ENCODE peak calls at places on chromosomes 11 and 22, in ten cellular contexts. One of them, this sample, is unnamed.

GRCh38 chr22:46079861-46080821 is 70.2 kb upstream of the PPARA start:
- DNase-seq in Caki2: peak; percentile 99
- DNase-seq in activated naive CD8-positive, alpha-beta T cell treated with anti-CD3 and anti-CD28 coated beads for 36 hours: no peak
- DNase-seq in ecto neural progenitor cell: no peak
- DNase-seq in mammary epithelial cell: peak; percentile 95
- DNase-seq in M059J: peak; percentile 82
- DNase-seq in RWPE1: peak; percentile 52
- DNase-seq in cardiac muscle cell: no peak
- DNase-seq in NCI-H1417: peak; percentile 23
- DNase-seq in activated gamma-delta T cell treated with Interleukin-2 at 50 U/mL for 16 hours: no peak
- DNase-seq in this sample: no peak

GRCh38 chr11:63574856-63575602 is 11.8 kb upstream of the PLAAT2 start:
- DNase-seq in Caki2: no peak
- DNase-seq in activated naive CD8-positive, alpha-beta T cell treated with anti-CD3 and anti-CD28 coated beads for 36 hours: no peak
- DNase-seq in ecto neural progenitor cell: no peak
- DNase-seq in mammary epithelial cell: no peak
- DNase-seq in M059J: no peak
- DNase-seq in RWPE1: no peak
- DNase-seq in cardiac muscle cell: peak; percentile 66
- DNase-seq in NCI-H1417: no peak
- DNase-seq in activated gamma-delta T cell treated with Interleukin-2 at 50 U/mL for 16 hours: no peak
- DNase-seq in this sample: no peak

GRCh38 chr11:74754507-74755255 is 6.0 kb downstream of the RNF169 start:
- DNase-seq in Caki2: peak; percentile 64
- DNase-seq in activated naive CD8-positive, alpha-beta T cell treated with anti-CD3 and anti-CD28 coated beads for 36 hours: no peak
- DNase-seq in ecto neural progenitor cell: no peak
- DNase-seq in mammary epithelial cell: peak; percentile 91
- DNase-seq in M059J: peak; percentile 89
- DNase-seq in RWPE1: peak; percentile 87
- DNase-seq in cardiac muscle cell: peak; percentile 80
- DNase-seq in NCI-H1417: no peak
- DNase-seq in activated gamma-delta T cell treated with Interleukin-2 at 50 U/mL for 16 hours: no peak
- DNase-seq in this sample: peak; percentile 95

GRCh38 chr11:71484248-71485062 is 31.5 kb downstream of the NADSYN1 start:
- DNase-seq in Caki2: no peak
- DNase-seq in activated naive CD8-positive, alpha-beta T cell treated with anti-CD3 and anti-CD28 coated beads for 36 hours: no peak
- DNase-seq in ecto neural progenitor cell: no peak
- DNase-seq in mammary epithelial cell: no peak
- DNase-seq in M059J: no peak
- DNase-seq in RWPE1: no peak
- DNase-seq in cardiac muscle cell: no peak
- DNase-seq in NCI-H1417: no peak
- DNase-seq in activated gamma-delta T cell treated with Interleukin-2 at 50 U/mL for 16 hours: no peak
- DNase-seq in this sample: no peak

GRCh38 chr22:25882366-25882765 is 140.4 kb downstream of the MYO18B start:
- DNase-seq in Caki2: no peak
- DNase-seq in activated naive CD8-positive, alpha-beta T cell treated with anti-CD3 and anti-CD28 coated beads for 36 hours: no peak
- DNase-seq in ecto neural progenitor cell: no peak
- DNase-seq in mammary epithelial cell: no peak
- DNase-seq in M059J: no peak
- DNase-seq in RWPE1: no peak
- DNase-seq in cardiac muscle cell: no peak
- DNase-seq in NCI-H1417: no peak
- DNase-seq in activated gamma-delta T cell treated with Interleukin-2 at 50 U/mL for 16 hours: no peak
- DNase-seq in this sample: no peak

GRCh38 chr11:14258177-14258935 is 100.6 kb downstream of the RRAS2 start:
- DNase-seq in Caki2: peak; percentile 40
- DNase-seq in activated naive CD8-positive, alpha-beta T cell treated with anti-CD3 and anti-CD28 coated beads for 36 hours: no peak
- DNase-seq in ecto neural progenitor cell: no peak
- DNase-seq in mammary epithelial cell: peak; percentile 29
- DNase-seq in M059J: peak; percentile 67
- DNase-seq in RWPE1: peak; percentile 83
- DNase-seq in cardiac muscle cell: peak; percentile 40
- DNase-seq in NCI-H1417: no peak
- DNase-seq in activated gamma-delta T cell treated with Interleukin-2 at 50 U/mL for 16 hours: no peak
- DNase-seq in this sample: peak; percentile 55

GRCh38 chr11:68471360-68472340 is 11.1 kb downstream of the PPP6R3 start:
- DNase-seq in Caki2: no peak
- DNase-seq in activated naive CD8-positive, alpha-beta T cell treated with anti-CD3 and anti-CD28 coated beads for 36 hours: peak; percentile 65
- DNase-seq in ecto neural progenitor cell: no peak
- DNase-seq in mammary epithelial cell: peak; percentile 87
- DNase-seq in M059J: peak; percentile 94
- DNase-seq in RWPE1: no peak
- DNase-seq in cardiac muscle cell: peak; percentile 95
- DNase-seq in NCI-H1417: no peak
- DNase-seq in activated gamma-delta T cell treated with Interleukin-2 at 50 U/mL for 16 hours: peak; percentile 32
- DNase-seq in this sample: no peak

GRCh38 chr22:40703174-40703573 is 23.9 kb downstream of the MCHR1 start:
- DNase-seq in Caki2: peak; percentile 47
- DNase-seq in activated naive CD8-positive, alpha-beta T cell treated with anti-CD3 and anti-CD28 coated beads for 36 hours: no peak
- DNase-seq in ecto neural progenitor cell: no peak
- DNase-seq in mammary epithelial cell: no peak
- DNase-seq in M059J: no peak
- DNase-seq in RWPE1: no peak
- DNase-seq in cardiac muscle cell: no peak
- DNase-seq in NCI-H1417: no peak
- DNase-seq in activated gamma-delta T cell treated with Interleukin-2 at 50 U/mL for 16 hours: no peak
- DNase-seq in this sample: no peak

GRCh38 chr11:22808559-22809197 is 20.9 kb downstream of the SVIP start:
- DNase-seq in Caki2: no peak
- DNase-seq in activated naive CD8-positive, alpha-beta T cell treated with anti-CD3 and anti-CD28 coated beads for 36 hours: no peak
- DNase-seq in ecto neural progenitor cell: no peak
- DNase-seq in mammary epithelial cell: no peak
- DNase-seq in M059J: no peak
- DNase-seq in RWPE1: no peak
- DNase-seq in cardiac muscle cell: peak; percentile 38
- DNase-seq in NCI-H1417: no peak
- DNase-seq in activated gamma-delta T cell treated with Interleukin-2 at 50 U/mL for 16 hours: no peak
- DNase-seq in this sample: no peak

GRCh38 chr11:75508051-75508561 is 17.6 kb downstream of the GDPD5 start:
- DNase-seq in Caki2: no peak
- DNase-seq in activated naive CD8-positive, alpha-beta T cell treated with anti-CD3 and anti-CD28 coated beads for 36 hours: no peak
- DNase-seq in ecto neural progenitor cell: no peak
- DNase-seq in mammary epithelial cell: no peak
- DNase-seq in M059J: no peak
- DNase-seq in RWPE1: no peak
- DNase-seq in cardiac muscle cell: no peak
- DNase-seq in NCI-H1417: no peak
- DNase-seq in activated gamma-delta T cell treated with Interleukin-2 at 50 U/mL for 16 hours: peak; percentile 52
- DNase-seq in this sample: no peak

GRCh38 chr22:48953830-48954229 is 873.8 kb downstream of the BRD1 start:
- DNase-seq in Caki2: no peak
- DNase-seq in activated naive CD8-positive, alpha-beta T cell treated with anti-CD3 and anti-CD28 coated beads for 36 hours: no peak
- DNase-seq in ecto neural progenitor cell: no peak
- DNase-seq in mammary epithelial cell: no peak
- DNase-seq in M059J: no peak
- DNase-seq in RWPE1: no peak
- DNase-seq in cardiac muscle cell: no peak
- DNase-seq in NCI-H1417: no peak
- DNase-seq in activated gamma-delta T cell treated with Interleukin-2 at 50 U/mL for 16 hours: no peak
- DNase-seq in this sample: no peak

GRCh38 chr22:46143491-46144147 is 6.7 kb upstream of the PPARA start:
- DNase-seq in Caki2: no peak
- DNase-seq in activated naive CD8-positive, alpha-beta T cell treated with anti-CD3 and anti-CD28 coated beads for 36 hours: no peak
- DNase-seq in ecto neural progenitor cell: no peak
- DNase-seq in mammary epithelial cell: no peak
- DNase-seq in M059J: no peak
- DNase-seq in RWPE1: no peak
- DNase-seq in cardiac muscle cell: no peak
- DNase-seq in NCI-H1417: no peak
- DNase-seq in activated gamma-delta T cell treated with Interleukin-2 at 50 U/mL for 16 hours: no peak
- DNase-seq in this sample: no peak

GRCh38 chr11:99325807-99326206 is 305.1 kb downstream of the CNTN5 start:
- DNase-seq in Caki2: no peak
- DNase-seq in activated naive CD8-positive, alpha-beta T cell treated with anti-CD3 and anti-CD28 coated beads for 36 hours: no peak
- DNase-seq in ecto neural progenitor cell: no peak
- DNase-seq in mammary epithelial cell: peak; percentile 69
- DNase-seq in M059J: peak; percentile 84
- DNase-seq in RWPE1: peak; percentile 73
- DNase-seq in cardiac muscle cell: peak; percentile 92
- DNase-seq in NCI-H1417: no peak
- DNase-seq in activated gamma-delta T cell treated with Interleukin-2 at 50 U/mL for 16 hours: no peak
- DNase-seq in this sample: peak; percentile 75

This sample was measured in foreskin keratinocyte.